ENCODE peak calls at places on chromosomes 5 and 9, in five cellular contexts. V, F, X, B and Z are unnamed samples. For H3K9me3 and H3K36me3, the result is how much of the 10 kb centered on the place peaks cover.

GRCh38 chr5:1006656-1007071 is 1.9 kb upstream of the NKD2 start:
- DNase-seq in V (peak), X (peak), B (peak), F (peak), Z (no peak)

GRCh38 chr5:111398013-111398412 is 114.3 kb downstream of the STARD4 start:
- DNase-seq in F (no peak), V (no peak), X (no peak), B (no peak), Z (no peak)

GRCh38 chr5:87048156-87048555 is 219.5 kb upstream of the RASA1 start:
- DNase-seq in B (no peak), X (no peak), V (no peak), F (no peak), Z (no peak)

GRCh38 chr9:95188459-95188858 is 129.1 kb downstream of the FANCC start:
- DNase-seq in F (no peak), B (no peak), V (no peak), X (no peak), Z (no peak)

GRCh38 chr5:73312146-73312871 is 136.3 kb downstream of the FOXD1 start:
- DNase-seq in F (no peak), B (peak), X (no peak), V (no peak), Z (peak)

GRCh38 chr5:163624466-163624865 is 119.0 kb downstream of the MAT2B start:
- DNase-seq in V (no peak), X (no peak), B (no peak), F (no peak), Z (no peak)

GRCh38 chr5:14810282-14810681 is 61.3 kb downstream of the ANKH start:
- DNase-seq in X (no peak), B (no peak), F (no peak), V (no peak), Z (no peak)

GRCh38 chr5:154575869-154576806 is 98.1 kb upstream of the HAND1 start:
- DNase-seq in B (no peak), V (no peak), F (no peak), X (no peak), Z (no peak)

GRCh38 chr9:123318961-123319421 is 37.0 kb upstream of the CRB2 start:
- DNase-seq in V (no peak), F (no peak), X (no peak), B (no peak), Z (no peak)

GRCh38 chr5:137649228-137649890 is 86.5 kb downstream of the KLHL3 start:
- DNase-seq in B (no peak), V (no peak), X (no peak), F (no peak), Z (no peak)

GRCh38 chr9:16191237-16191636 is 638.4 kb downstream of the CCDC171 start:
- DNase-seq in V (no peak), F (no peak), B (no peak), X (no peak), Z (no peak)

GRCh38 chr9:95437559-95437958 is 79.2 kb downstream of the PTCH1 start:
- DNase-seq in X (no peak), V (no peak), B (no peak), F (no peak), Z (no peak)

GRCh38 chr5:53130206-53130605 is 20.6 kb upstream of the MOCS2 start:
- DNase-seq in V (no peak), F (no peak), X (no peak), B (no peak), Z (no peak)

GRCh38 chr9:112665347-112665746 is 52.6 kb downstream of the INIP start:
- DNase-seq in F (no peak), X (no peak), V (no peak), B (no peak), Z (no peak)

GRCh38 chr5:40437452-40437861 is 242.3 kb upstream of the PTGER4 start:
- DNase-seq in F (no peak), X (no peak), V (no peak), B (no peak), Z (no peak)

GRCh38 chr9:27925815-27926214 is 352.5 kb upstream of the C9orf72 start:
- DNase-seq in V (no peak), X (no peak), F (no peak), B (no peak), Z (no peak)

GRCh38 chr5:77155179-77155839 is 55.2 kb upstream of the PDE8B start:
- DNase-seq in X (no peak), V (no peak), B (no peak), F (no peak), Z (no peak)

GRCh38 chr9:95084254-95084934 is 233.1 kb downstream of the FANCC start:
- DNase-seq in V (no peak), F (no peak), B (no peak), X (no peak), Z (no peak)

GRCh38 chr5:139676951-139677367 is 28.8 kb downstream of the CXXC5 start:
- DNase-seq in F (peak), B (no peak), X (no peak), V (no peak), Z (no peak)

GRCh38 chr5:35393901-35394300 is 163.6 kb upstream of the PRLR start:
- DNase-seq in X (no peak), F (no peak), V (no peak), B (no peak), Z (no peak)

GRCh38 chr5:138032028-138032571 is 779 bp downstream of the FAM13B start:
- DNase-seq in V (peak), B (peak), X (peak), F (peak), Z (no peak)

GRCh38 chr5:107915413-107915812 is 244.7 kb upstream of the EFNA5 start:
- DNase-seq in X (no peak), F (no peak), V (no peak), B (no peak), Z (no peak)

GRCh38 chr9:27344776-27345175 is 47.8 kb upstream of the EQTN start:
- DNase-seq in V (no peak), F (no peak), X (no peak), B (no peak), Z (no peak)

GRCh38 chr5:143245929-143246561 is 157.4 kb downstream of the NR3C1 start:
- DNase-seq in V (no peak), B (no peak), X (no peak), F (no peak), Z (no peak)

GRCh38 chr5:67033893-67034605 is 162.6 kb downstream of the CD180 start:
- DNase-seq in B (no peak), V (no peak), X (no peak), F (no peak), Z (no peak)

GRCh38 chr5:101404531-101404930 is 501.4 kb upstream of the ST8SIA4 start:
- DNase-seq in V (no peak), F (no peak), B (no peak), X (no peak), Z (no peak)

GRCh38 chr5:66021585-66021984 is 95.2 kb downstream of the ERBIN start:
- DNase-seq in V (no peak), B (no peak), X (no peak), F (no peak), Z (no peak)

GRCh38 chr9:128703616-128704355 is 1.5 kb downstream of the PKN3 start:
- DNase-seq in F (no peak), B (no peak), V (peak), X (peak), Z (no peak)

GRCh38 chr5:129915415-129915814 is 11.2 kb downstream of the CHSY3 start:
- DNase-seq in B (no peak), X (no peak), F (no peak), V (no peak), Z (no peak)

GRCh38 chr9:125991886-125992529 is 244.8 kb downstream of the PBX3 start:
- DNase-seq in B (peak), X (no peak), V (no peak), F (no peak), Z (no peak)

GRCh38 chr5:122781465-122781864 is 6.6 kb downstream of the SNX2 start:
- DNase-seq in X (no peak), F (no peak), V (no peak), B (no peak), Z (no peak)
- H3K9me3 ChIP-seq in X (under half), F (under half), V (under half), B (under half), Z (under half)

GRCh38 chr5:132294728-132295504 is 722 bp downstream of the SLC22A4 start:
- DNase-seq in X (peak), V (peak), B (peak), F (peak), Z (no peak)
- H3K4me3 ChIP-seq in X (peak), V (peak), B (peak), F (peak), Z (peak)

GRCh38 chr9:130881516-130881915 is 15.1 kb downstream of the QRFP start:
- DNase-seq in V (no peak), F (no peak), B (no peak), X (no peak), Z (no peak)
- H3K36me3 ChIP-seq in V (half or more), F (under half), B (half or more), X (half or more), Z (under half)

GRCh38 chr9:86679979-86680378 is 267.3 kb downstream of the GAS1 start:
- DNase-seq in F (no peak), X (no peak), B (no peak), V (no peak), Z (no peak)

GRCh38 chr9:86685556-86685955 is 261.8 kb downstream of the GAS1 start:
- DNase-seq in X (no peak), V (no peak), B (no peak), F (no peak), Z (no peak)

GRCh38 chr9:86684148-86684547 is 263.2 kb downstream of the GAS1 start:
- DNase-seq in V (no peak), X (no peak), B (no peak), F (no peak), Z (no peak)

GRCh38 chr9:86687788-86688187 is 259.5 kb downstream of the GAS1 start:
- DNase-seq in V (no peak), F (no peak), X (no peak), B (no peak), Z (no peak)

DNA sequence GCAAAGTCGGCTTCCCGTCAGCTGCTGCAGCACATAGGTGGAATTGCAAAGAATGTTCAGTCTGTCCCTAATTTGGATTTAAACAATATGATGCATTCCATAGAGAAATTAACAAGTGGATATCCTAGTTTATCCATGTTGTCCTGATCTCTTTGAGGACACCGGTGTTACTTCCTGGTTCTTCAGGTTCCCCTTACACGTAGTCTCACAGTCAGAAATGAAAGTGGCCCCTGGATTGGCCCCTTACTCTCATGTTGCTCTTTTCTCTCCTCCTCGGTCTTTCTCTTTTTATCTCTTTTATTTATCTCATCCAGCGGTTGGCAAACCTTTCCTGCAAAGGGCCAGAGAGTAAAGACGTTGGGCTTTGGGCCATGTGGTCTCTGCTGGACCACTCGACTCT is 265.1 kb downstream of the GAS1 start:
- DNase-seq in V (no peak), X (no peak), F (no peak), B (no peak), Z (no peak)
- H3K9me3 ChIP-seq in V (under half), X (under half), F (under half), B (under half), Z (under half)

GRCh38 chr9:5631021-5631420 is 2.1 kb downstream of the RIC1 start:
- DNase-seq in X (no peak), F (no peak), B (no peak), V (no peak), Z (no peak)
- H3K4me3 ChIP-seq in X (no peak), F (no peak), B (peak), V (no peak), Z (peak)

DNA sequence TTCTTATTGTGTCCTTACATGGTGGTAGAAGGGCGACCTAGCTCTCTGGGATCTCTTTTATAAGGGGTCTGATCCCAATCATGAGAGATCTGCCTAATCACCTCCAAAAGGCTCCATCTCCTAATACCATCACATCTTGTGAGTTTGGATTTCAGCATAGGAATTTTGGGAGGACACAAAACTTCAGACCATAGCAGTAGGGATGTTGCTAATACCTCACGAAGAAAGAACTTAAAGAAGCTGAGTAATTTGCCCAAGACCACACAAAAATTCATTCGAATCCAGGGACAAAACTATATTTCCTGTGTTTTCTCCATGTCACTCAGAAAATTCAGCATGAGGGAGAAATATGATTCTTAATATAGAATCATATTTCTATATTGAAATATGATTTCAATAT is 32.7 kb downstream of the MTAP start:
- DNase-seq in B (no peak), X (no peak), V (no peak), F (no peak), Z (no peak)
- H3K36me3 ChIP-seq in B (half or more), X (under half), V (under half), F (under half), Z (half or more)

DNA sequence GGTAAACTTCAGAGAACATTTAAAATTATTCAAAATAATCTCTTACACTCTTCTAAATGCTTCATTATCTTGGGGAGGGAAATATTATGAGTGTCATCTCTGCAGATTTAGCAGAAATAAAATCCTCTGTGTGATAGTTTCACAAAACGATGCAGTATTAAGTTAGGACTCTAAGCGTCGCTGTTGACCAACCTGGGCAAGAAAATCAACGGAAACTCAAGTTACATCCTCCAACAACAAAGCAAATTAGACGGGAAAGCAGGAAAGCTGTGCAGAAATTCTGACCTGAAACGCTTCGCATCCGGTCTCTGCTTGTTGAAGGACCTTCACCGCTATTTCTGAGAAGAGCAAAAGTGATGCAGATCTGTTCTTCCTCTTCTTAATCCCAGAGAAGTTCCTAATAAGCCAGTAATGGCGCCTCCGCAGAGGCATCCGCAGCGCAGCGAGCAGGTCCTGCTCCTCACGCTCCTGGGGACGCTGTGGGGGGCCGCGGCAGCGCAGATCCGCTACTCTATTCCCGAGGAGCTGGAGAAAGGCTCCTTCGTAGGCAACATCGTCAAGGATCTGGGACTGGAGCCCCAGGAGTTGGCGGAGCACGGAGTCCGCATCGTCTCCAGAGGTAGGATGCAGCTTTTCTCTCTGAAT is at the start of gene PCDHGA6:
- DNase-seq in X (no peak), V (no peak), B (no peak), F (no peak), Z (no peak)
- H3K9me3 ChIP-seq in X (half or more), V (half or more), B (half or more), F (under half), Z (under half)

DNA sequence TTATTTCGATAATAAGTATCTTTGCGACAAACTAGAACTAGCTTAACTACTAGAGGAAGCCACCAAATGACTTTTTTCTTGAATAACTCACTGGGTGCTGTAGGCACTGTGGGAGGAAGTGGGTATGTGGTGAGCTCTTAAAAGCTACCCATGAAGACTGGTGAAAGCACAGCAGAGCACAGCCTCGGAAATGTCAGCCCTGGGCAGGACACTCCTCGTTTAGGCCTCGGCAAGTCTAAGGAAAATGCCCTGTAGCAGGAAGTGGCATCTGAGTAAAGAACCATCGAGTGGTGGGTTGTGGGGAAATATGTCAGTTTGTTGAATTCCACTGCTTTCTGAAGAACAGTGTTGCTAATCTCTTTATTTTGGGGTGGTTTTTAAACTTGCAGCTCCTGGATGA is 44.0 kb upstream of the NCS1 start:
- DNase-seq in X (no peak), V (no peak), B (no peak), F (no peak), Z (no peak)
- H3K4me3 ChIP-seq in X (no peak), V (no peak), B (no peak), F (no peak), Z (no peak)

DNA sequence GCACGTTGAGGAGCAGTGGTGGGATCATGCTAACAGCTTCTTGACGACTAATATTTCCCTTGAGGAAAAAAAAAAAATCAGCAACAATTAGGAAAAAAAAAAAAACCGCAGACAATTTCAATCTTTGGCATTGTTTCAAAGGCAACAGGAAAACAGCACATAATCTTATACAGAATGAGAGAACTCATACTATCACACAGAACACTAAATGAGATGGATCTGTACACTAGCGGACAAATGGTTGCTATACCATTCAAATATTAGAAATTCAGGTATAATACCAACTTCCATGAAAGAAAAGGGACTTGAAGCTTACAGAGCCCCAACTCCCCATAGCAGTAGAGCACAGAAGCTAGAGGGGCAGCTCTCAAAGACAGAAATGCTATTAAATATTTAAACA is 9.6 kb downstream of the NSUN2 start:
- DNase-seq in X (no peak), V (no peak), B (no peak), F (no peak), Z (no peak)
- H3K36me3 ChIP-seq in X (half or more), V (half or more), B (half or more), F (under half), Z (half or more)

DNA sequence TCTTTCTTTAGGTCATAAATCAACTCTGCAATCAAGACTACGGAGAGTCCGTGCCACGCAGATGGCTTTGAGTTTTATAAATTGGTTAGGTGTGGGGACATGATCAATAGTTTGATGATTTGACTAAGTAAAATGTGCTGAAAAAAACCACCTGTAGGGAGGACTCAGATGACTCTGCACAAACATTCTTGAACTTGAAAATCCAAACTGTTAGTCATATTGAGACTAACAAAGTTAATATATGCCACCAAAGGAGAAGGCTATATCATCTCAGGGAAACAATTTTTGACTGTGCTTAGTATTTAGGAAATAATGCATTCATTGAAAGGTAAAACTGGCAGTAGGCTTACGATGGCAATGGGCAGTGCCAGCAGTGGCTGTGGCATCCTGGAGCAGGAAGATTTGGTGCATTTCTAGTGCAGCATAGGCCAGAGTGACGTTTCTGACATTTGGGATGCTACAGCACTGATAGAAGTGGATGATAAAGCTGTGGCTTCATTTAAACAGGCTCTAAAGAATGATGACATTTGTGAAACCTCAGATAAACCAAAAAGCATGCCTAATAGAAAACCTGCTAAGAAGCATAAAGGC is 291.1 kb downstream of the MLLT3 start:
- DNase-seq in B (no peak), X (no peak), F (no peak), V (no peak), Z (no peak)
- H3K9me3 ChIP-seq in B (under half), X (under half), F (under half), V (under half), Z (under half)